ENCODE peak calls at places on chromosomes 1 and 21, in six cellular contexts. E, S, Y, C, M and X are unnamed samples.

GRCh38 chr1:73913025-73913424 is 285.0 kb downstream of the LRRIQ3 start:
- DNase-seq in E (no peak), S (no peak), Y (no peak), C (no peak), M (no peak), X (no peak)

GRCh38 chr1:47395433-47395832 is 20.7 kb upstream of the FOXE3 start:
- DNase-seq in E (no peak), S (no peak), Y (no peak), C (no peak), M (no peak), X (no peak)

GRCh38 chr1:78370356-78370755 is 120.4 kb upstream of the PTGFR start:
- DNase-seq in E (no peak), S (peak; percentile 43), Y (peak; percentile 82), C (peak; percentile 46), M (no peak), X (no peak)

GRCh38 chr1:165674599-165674998 is 23.8 kb downstream of the ALDH9A1 start:
- DNase-seq in E (no peak), S (no peak), Y (no peak), C (no peak), M (no peak), X (no peak)

GRCh38 chr1:38062361-38063288 is 16.0 kb upstream of the POU3F1 start:
- DNase-seq in E (no peak), S (no peak), Y (no peak), C (no peak), M (peak; percentile 64), X (no peak)

GRCh38 chr1:9280015-9280860 is 12.5 kb upstream of the SPSB1 start:
- DNase-seq in E (peak; percentile 67), S (peak; percentile 91), Y (peak; percentile 99), C (no peak), M (peak; percentile 82), X (no peak)

GRCh38 chr1:192747942-192748341 is 60.9 kb upstream of the RGS2 start:
- DNase-seq in E (no peak), S (no peak), Y (peak; percentile 59), C (no peak), M (peak; percentile 4), X (no peak)

GRCh38 chr1:91877574-91878208 is 8.3 kb downstream of the TGFBR3 start:
- DNase-seq in E (no peak), S (peak; percentile 13), Y (peak; percentile 40), C (no peak), M (no peak), X (no peak)

GRCh38 chr1:162561616-162562451 is at the start of gene UAP1:
- DNase-seq in E (no peak), S (no peak), Y (peak; percentile 61), C (peak; percentile 50), M (no peak), X (peak; percentile 52)

GRCh38 chr1:983736-984475 is 2.0 kb upstream of the PERM1 start:
- DNase-seq in E (no peak), S (peak; percentile 59), Y (peak; percentile 49), C (no peak), M (peak; percentile 92), X (peak; percentile 70)

GRCh38 chr1:212908971-212909370 is 41.4 kb upstream of the VASH2 start:
- DNase-seq in E (no peak), S (no peak), Y (no peak), C (no peak), M (no peak), X (no peak)

GRCh38 chr1:212914789-212915188 is 35.6 kb upstream of the VASH2 start:
- DNase-seq in E (no peak), S (no peak), Y (no peak), C (no peak), M (no peak), X (no peak)

GRCh38 chr1:212903664-212904063 is 45.6 kb downstream of the FLVCR1 start:
- DNase-seq in E (no peak), S (no peak), Y (no peak), C (no peak), M (no peak), X (peak; percentile 16)

GRCh38 chr1:212915245-212916091 is 34.9 kb upstream of the VASH2 start:
- DNase-seq in E (no peak), S (peak; percentile 29), Y (peak; percentile 10), C (no peak), M (peak; percentile 80), X (peak; percentile 64)

DNA sequence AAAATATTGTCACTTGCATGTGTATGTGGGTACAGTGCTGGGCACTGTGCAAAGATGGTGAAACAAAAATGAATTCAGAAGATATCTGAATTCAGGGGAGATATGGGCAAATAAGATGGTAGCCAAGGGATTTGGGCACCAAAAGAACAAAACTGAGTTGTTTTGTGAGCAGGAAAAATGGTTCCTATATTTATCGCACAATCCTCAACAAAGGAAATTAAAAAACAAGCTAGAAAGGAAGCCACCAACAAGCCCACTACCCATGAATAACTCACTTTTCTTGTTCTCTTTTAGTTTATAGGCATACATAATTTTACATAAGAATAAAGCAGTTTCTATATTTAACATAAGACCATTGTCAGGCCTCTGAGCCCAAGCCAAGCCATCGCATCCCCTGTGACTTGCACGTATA is 40.7 kb upstream of the VASH2 start:
- DNase-seq in E (no peak), S (no peak), Y (no peak), C (no peak), M (no peak), X (no peak)
- H3K4me2 ChIP-seq in E (no peak overlapping the region), S (no peak overlapping the region), Y (no peak overlapping the region), C (no peak overlapping the region), M (no peak overlapping the region), X (no peak overlapping the region)

GRCh38 chr1:88885933-88886332 is 5.4 kb downstream of the GTF2B start:
- DNase-seq in E (no peak), S (no peak), Y (no peak), C (no peak), M (no peak), X (no peak)

GRCh38 chr1:88891318-88892145 is at the start of gene GTF2B:
- DNase-seq in E (peak; percentile 95), S (peak; percentile 94), Y (peak; percentile 96), C (peak; percentile 96), M (peak; percentile 81), X (peak; percentile 99)

GRCh38 chr1:88892146-88892877 is 945 bp upstream of the GTF2B start:
- DNase-seq in E (peak; percentile 89), S (peak; percentile 95), Y (peak; percentile 60), C (peak; percentile 16), M (peak; percentile 12), X (peak; percentile 69)

GRCh38 chr1:88890790-88891317 is 513 bp downstream of the GTF2B start:
- DNase-seq in E (no peak), S (peak; percentile 30), Y (peak; percentile 73), C (peak; percentile 14), M (peak; percentile 39), X (peak; percentile 59)

GRCh38 chr1:88888755-88889154 is 2.6 kb downstream of the GTF2B start:
- DNase-seq in E (no peak), S (no peak), Y (no peak), C (no peak), M (no peak), X (no peak)
- H3K9ac ChIP-seq in E (no peak overlapping the region), S (no peak overlapping the region), Y (peak overlapping the region; percentile 4), C (no peak overlapping the region), M (no peak overlapping the region), X (no peak overlapping the region)

GRCh38 chr1:63319069-63320023 is 3.0 kb upstream of the FOXD3 start:
- DNase-seq in E (no peak), S (no peak), Y (no peak), C (no peak), M (peak; percentile 54), X (no peak)
- H3K9me2 ChIP-seq in E (no peaks in the 10 kb centered on the region), S (no peaks in the 10 kb centered on the region), Y (no peaks in the 10 kb centered on the region), C (no peaks in the 10 kb centered on the region), M (no peaks in the 10 kb centered on the region), X (no peaks in the 10 kb centered on the region)

DNA sequence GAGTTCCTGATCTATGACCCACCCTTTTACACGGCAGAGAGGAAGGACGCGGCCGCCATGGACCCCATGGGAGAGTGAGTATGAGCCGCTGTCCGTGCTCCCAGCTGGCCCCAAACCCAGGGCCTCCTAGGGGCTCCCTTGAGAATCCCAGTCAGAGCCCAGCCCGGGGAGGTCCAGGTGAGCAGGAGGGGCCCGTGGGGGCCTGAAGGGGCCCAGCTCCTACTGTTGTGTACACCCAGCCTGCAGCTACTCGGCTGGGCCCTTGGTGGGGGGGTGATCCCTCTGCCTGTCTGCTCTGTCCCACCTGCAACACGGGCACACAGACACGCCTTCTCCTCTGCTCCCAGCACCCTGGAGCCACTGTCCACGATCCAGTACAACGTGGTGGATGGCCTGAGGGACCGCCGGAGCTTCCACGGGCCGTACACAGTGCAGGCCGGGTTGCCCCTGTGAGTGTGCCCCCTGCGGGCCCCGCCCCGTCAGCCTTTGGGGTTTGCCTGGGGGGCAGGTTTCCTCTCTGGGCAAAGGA is 28.6 kb upstream of the LRRC3 start:
- DNase-seq in E (no peak), S (no peak), Y (no peak), C (no peak), M (no peak), X (no peak)
- H3K4me2 ChIP-seq in E (peak overlapping the region; percentile 95), S (peak overlapping the region; percentile 88), Y (no peak overlapping the region), C (no peak overlapping the region), M (no peak overlapping the region), X (no peak overlapping the region)

GRCh38 chr21:39882186-39882882 is 15.1 kb downstream of the PCP4 start:
- DNase-seq in E (no peak), S (no peak), Y (no peak), C (peak; percentile 88), M (no peak), X (no peak)

GRCh38 chr21:39888848-39889247 is 21.6 kb downstream of the PCP4 start:
- DNase-seq in E (no peak), S (no peak), Y (no peak), C (no peak), M (no peak), X (no peak)

GRCh38 chr21:39881661-39882060 is 14.4 kb downstream of the PCP4 start:
- DNase-seq in E (no peak), S (no peak), Y (no peak), C (no peak), M (no peak), X (no peak)

GRCh38 chr21:39891111-39891510 is 23.9 kb downstream of the PCP4 start:
- DNase-seq in E (no peak), S (no peak), Y (no peak), C (no peak), M (no peak), X (no peak)

DNA sequence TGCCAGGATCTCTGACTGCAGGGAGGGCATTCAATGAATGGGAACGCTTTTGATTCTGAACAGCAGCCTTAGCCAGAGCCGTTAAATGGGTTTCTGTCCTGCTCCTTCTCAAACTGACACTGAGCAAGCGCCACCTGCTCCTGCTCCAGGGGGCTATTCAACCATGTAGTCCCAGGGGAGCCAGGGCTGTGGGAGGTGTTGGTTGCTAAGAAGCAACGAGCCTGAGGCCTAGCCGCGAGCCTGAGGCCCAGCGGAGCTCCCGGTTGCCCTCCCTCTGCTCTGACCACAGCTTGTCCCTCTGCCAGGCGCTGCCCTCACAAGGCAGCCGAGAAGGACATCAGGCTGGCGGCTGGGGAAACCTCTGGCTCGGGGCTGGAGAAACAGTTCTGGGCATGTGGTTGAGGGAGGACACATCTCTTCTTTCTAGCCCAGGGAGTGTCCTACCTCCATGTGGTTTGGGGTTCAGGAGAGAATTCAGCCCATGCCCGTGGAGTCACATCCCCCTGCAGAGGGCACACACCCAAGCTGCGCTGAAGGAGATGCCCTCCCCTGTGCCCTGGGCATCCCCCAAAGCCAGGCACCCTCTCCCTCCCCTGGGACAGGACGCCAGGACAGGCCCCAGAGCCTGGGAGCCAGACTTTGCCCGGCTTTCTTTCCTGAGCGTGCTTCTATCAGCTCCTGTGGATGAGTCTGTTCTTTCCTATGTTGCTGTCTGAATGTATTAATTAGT is 18.0 kb downstream of the PCP4 start:
- DNase-seq in E (no peak), S (no peak), Y (no peak), C (no peak), M (peak; percentile 8), X (no peak)
- H3K9ac ChIP-seq in E (no peak overlapping the region), S (no peak overlapping the region), Y (no peak overlapping the region), C (no peak overlapping the region), M (no peak overlapping the region), X (no peak overlapping the region)